ENCODE peak calls at places on chromosomes 5 and 9, in seven cellular contexts. One of them, this sample, is unnamed.

GRCh38 chr5:94693043-94693822 is 74.8 kb downstream of the SLF1 start:
- DNase-seq in natural killer cell: no peak
- DNase-seq in T-helper 17 cell: no peak
- DNase-seq in HFFc6: peak
- DNase-seq in pulmonary artery endothelial cell: peak
- DNase-seq in activated CD8-positive, alpha-beta memory T cell treated with anti-CD3 and anti-CD28 coated beads for 24 hours: no peak
- DNase-seq in NCI-H1105: no peak
- DNase-seq in this sample: no peak

GRCh38 chr9:5708414-5708813 is 79.5 kb downstream of the RIC1 start:
- DNase-seq in natural killer cell: no peak
- DNase-seq in T-helper 17 cell: no peak
- DNase-seq in HFFc6: no peak
- DNase-seq in pulmonary artery endothelial cell: no peak
- DNase-seq in activated CD8-positive, alpha-beta memory T cell treated with anti-CD3 and anti-CD28 coated beads for 24 hours: no peak
- DNase-seq in NCI-H1105: no peak
- DNase-seq in this sample: no peak

GRCh38 chr5:118405650-118406061 is 582.7 kb downstream of the DTWD2 start:
- DNase-seq in natural killer cell: no peak
- DNase-seq in T-helper 17 cell: no peak
- DNase-seq in HFFc6: no peak
- DNase-seq in pulmonary artery endothelial cell: no peak
- DNase-seq in activated CD8-positive, alpha-beta memory T cell treated with anti-CD3 and anti-CD28 coated beads for 24 hours: no peak
- DNase-seq in NCI-H1105: no peak
- DNase-seq in this sample: no peak

GRCh38 chr9:121783523-121784507 is 132.4 kb downstream of the DAB2IP start:
- DNase-seq in natural killer cell: no peak
- DNase-seq in T-helper 17 cell: no peak
- DNase-seq in HFFc6: no peak
- DNase-seq in pulmonary artery endothelial cell: no peak
- DNase-seq in activated CD8-positive, alpha-beta memory T cell treated with anti-CD3 and anti-CD28 coated beads for 24 hours: no peak
- DNase-seq in NCI-H1105: no peak
- DNase-seq in this sample: no peak

GRCh38 chr5:91219803-91220371 is 163.2 kb downstream of the ARRDC3 start:
- DNase-seq in natural killer cell: no peak
- DNase-seq in T-helper 17 cell: no peak
- DNase-seq in HFFc6: peak
- DNase-seq in pulmonary artery endothelial cell: peak
- DNase-seq in activated CD8-positive, alpha-beta memory T cell treated with anti-CD3 and anti-CD28 coated beads for 24 hours: peak
- DNase-seq in NCI-H1105: no peak
- DNase-seq in this sample: no peak

GRCh38 chr5:171542504-171543150 is 123.2 kb downstream of the FGF18 start:
- DNase-seq in natural killer cell: no peak
- DNase-seq in T-helper 17 cell: no peak
- DNase-seq in HFFc6: no peak
- DNase-seq in pulmonary artery endothelial cell: no peak
- DNase-seq in activated CD8-positive, alpha-beta memory T cell treated with anti-CD3 and anti-CD28 coated beads for 24 hours: no peak
- DNase-seq in NCI-H1105: no peak
- DNase-seq in this sample: no peak

GRCh38 chr9:95626341-95626740 is 109.6 kb upstream of the PTCH1 start:
- DNase-seq in natural killer cell: no peak
- DNase-seq in T-helper 17 cell: no peak
- DNase-seq in HFFc6: no peak
- DNase-seq in pulmonary artery endothelial cell: no peak
- DNase-seq in activated CD8-positive, alpha-beta memory T cell treated with anti-CD3 and anti-CD28 coated beads for 24 hours: no peak
- DNase-seq in NCI-H1105: no peak
- DNase-seq in this sample: no peak

GRCh38 chr9:73056245-73056644 is 95.4 kb upstream of the ANXA1 start:
- DNase-seq in natural killer cell: no peak
- DNase-seq in T-helper 17 cell: no peak
- DNase-seq in HFFc6: no peak
- DNase-seq in pulmonary artery endothelial cell: no peak
- DNase-seq in activated CD8-positive, alpha-beta memory T cell treated with anti-CD3 and anti-CD28 coated beads for 24 hours: no peak
- DNase-seq in NCI-H1105: no peak
- DNase-seq in this sample: no peak

GRCh38 chr9:61666849-61667371 is 477.1 kb downstream of the SPATA31A7 start:
- DNase-seq in natural killer cell: no peak
- DNase-seq in T-helper 17 cell: no peak
- DNase-seq in HFFc6: no peak
- DNase-seq in pulmonary artery endothelial cell: no peak
- DNase-seq in activated CD8-positive, alpha-beta memory T cell treated with anti-CD3 and anti-CD28 coated beads for 24 hours: peak
- DNase-seq in NCI-H1105: no peak
- DNase-seq in this sample: no peak

GRCh38 chr5:172479034-172479783 is 24.9 kb upstream of the SH3PXD2B start:
- DNase-seq in natural killer cell: peak
- DNase-seq in T-helper 17 cell: peak
- DNase-seq in HFFc6: peak
- DNase-seq in pulmonary artery endothelial cell: peak
- DNase-seq in activated CD8-positive, alpha-beta memory T cell treated with anti-CD3 and anti-CD28 coated beads for 24 hours: peak
- DNase-seq in NCI-H1105: peak
- DNase-seq in this sample: no peak

GRCh38 chr9:2324742-2325141 is 296.8 kb upstream of the VLDLR start:
- DNase-seq in natural killer cell: no peak
- DNase-seq in T-helper 17 cell: no peak
- DNase-seq in HFFc6: no peak
- DNase-seq in pulmonary artery endothelial cell: no peak
- DNase-seq in activated CD8-positive, alpha-beta memory T cell treated with anti-CD3 and anti-CD28 coated beads for 24 hours: no peak
- DNase-seq in NCI-H1105: no peak
- DNase-seq in this sample: no peak

GRCh38 chr5:77129386-77129785 is 42.3 kb upstream of the ZBED3 start:
- DNase-seq in natural killer cell: no peak
- DNase-seq in T-helper 17 cell: no peak
- DNase-seq in HFFc6: peak
- DNase-seq in pulmonary artery endothelial cell: no peak
- DNase-seq in activated CD8-positive, alpha-beta memory T cell treated with anti-CD3 and anti-CD28 coated beads for 24 hours: no peak
- DNase-seq in NCI-H1105: no peak
- DNase-seq in this sample: no peak

GRCh38 chr9:137878146-137878941 is 762 bp downstream of the CACNA1B start:
- DNase-seq in natural killer cell: no peak
- DNase-seq in T-helper 17 cell: no peak
- DNase-seq in HFFc6: no peak
- DNase-seq in pulmonary artery endothelial cell: no peak
- DNase-seq in activated CD8-positive, alpha-beta memory T cell treated with anti-CD3 and anti-CD28 coated beads for 24 hours: peak
- DNase-seq in NCI-H1105: no peak
- DNase-seq in this sample: peak

GRCh38 chr5:7897014-7897600 is 28.2 kb downstream of the MTRR start:
- DNase-seq in natural killer cell: no peak
- DNase-seq in T-helper 17 cell: no peak
- DNase-seq in HFFc6: peak
- DNase-seq in pulmonary artery endothelial cell: no peak
- DNase-seq in activated CD8-positive, alpha-beta memory T cell treated with anti-CD3 and anti-CD28 coated beads for 24 hours: no peak
- DNase-seq in NCI-H1105: no peak
- DNase-seq in this sample: no peak

GRCh38 chr9:15182755-15183154 is 124.3 kb downstream of the TTC39B start:
- DNase-seq in natural killer cell: no peak
- DNase-seq in T-helper 17 cell: no peak
- DNase-seq in HFFc6: no peak
- DNase-seq in pulmonary artery endothelial cell: no peak
- DNase-seq in activated CD8-positive, alpha-beta memory T cell treated with anti-CD3 and anti-CD28 coated beads for 24 hours: no peak
- DNase-seq in NCI-H1105: no peak
- DNase-seq in this sample: no peak

GRCh38 chr5:98458004-98458403 is 315.5 kb upstream of the RGMB start:
- DNase-seq in natural killer cell: no peak
- DNase-seq in T-helper 17 cell: no peak
- DNase-seq in HFFc6: peak
- DNase-seq in pulmonary artery endothelial cell: no peak
- DNase-seq in activated CD8-positive, alpha-beta memory T cell treated with anti-CD3 and anti-CD28 coated beads for 24 hours: no peak
- DNase-seq in NCI-H1105: no peak
- DNase-seq in this sample: no peak

GRCh38 chr5:88761269-88761880 is 121.6 kb downstream of the MEF2C start:
- DNase-seq in natural killer cell: no peak
- DNase-seq in T-helper 17 cell: no peak
- DNase-seq in HFFc6: peak
- DNase-seq in pulmonary artery endothelial cell: no peak
- DNase-seq in activated CD8-positive, alpha-beta memory T cell treated with anti-CD3 and anti-CD28 coated beads for 24 hours: no peak
- DNase-seq in NCI-H1105: no peak
- DNase-seq in this sample: no peak

GRCh38 chr5:160556886-160557285 is 135.2 kb downstream of the PTTG1 start:
- DNase-seq in natural killer cell: no peak
- DNase-seq in T-helper 17 cell: no peak
- DNase-seq in HFFc6: peak
- DNase-seq in pulmonary artery endothelial cell: no peak
- DNase-seq in activated CD8-positive, alpha-beta memory T cell treated with anti-CD3 and anti-CD28 coated beads for 24 hours: no peak
- DNase-seq in NCI-H1105: no peak
- DNase-seq in this sample: no peak

GRCh38 chr9:97632406-97632991 is 669 bp downstream of the TSTD2 start:
- DNase-seq in natural killer cell: no peak
- DNase-seq in T-helper 17 cell: no peak
- DNase-seq in HFFc6: no peak
- DNase-seq in pulmonary artery endothelial cell: peak
- DNase-seq in activated CD8-positive, alpha-beta memory T cell treated with anti-CD3 and anti-CD28 coated beads for 24 hours: peak
- DNase-seq in NCI-H1105: peak
- DNase-seq in this sample: no peak

GRCh38 chr9:86324901-86325300 is 29.3 kb downstream of the TUT7 start:
- DNase-seq in natural killer cell: no peak
- DNase-seq in T-helper 17 cell: no peak
- DNase-seq in HFFc6: no peak
- DNase-seq in pulmonary artery endothelial cell: no peak
- DNase-seq in activated CD8-positive, alpha-beta memory T cell treated with anti-CD3 and anti-CD28 coated beads for 24 hours: no peak
- DNase-seq in NCI-H1105: no peak
- DNase-seq in this sample: no peak

GRCh38 chr5:75818661-75819060 is 101.4 kb upstream of the POC5 start:
- DNase-seq in natural killer cell: no peak
- DNase-seq in T-helper 17 cell: no peak
- DNase-seq in HFFc6: no peak
- DNase-seq in pulmonary artery endothelial cell: no peak
- DNase-seq in activated CD8-positive, alpha-beta memory T cell treated with anti-CD3 and anti-CD28 coated beads for 24 hours: no peak
- DNase-seq in NCI-H1105: no peak
- DNase-seq in this sample: no peak

GRCh38 chr9:114390952-114391351 is 3.2 kb upstream of the AKNA start:
- DNase-seq in natural killer cell: no peak
- DNase-seq in T-helper 17 cell: no peak
- DNase-seq in HFFc6: no peak
- DNase-seq in pulmonary artery endothelial cell: no peak
- DNase-seq in activated CD8-positive, alpha-beta memory T cell treated with anti-CD3 and anti-CD28 coated beads for 24 hours: no peak
- DNase-seq in NCI-H1105: no peak
- DNase-seq in this sample: no peak

GRCh38 chr5:36569456-36569855 is 37.0 kb upstream of the SLC1A3 start:
- DNase-seq in natural killer cell: no peak
- DNase-seq in T-helper 17 cell: no peak
- DNase-seq in HFFc6: peak
- DNase-seq in pulmonary artery endothelial cell: no peak
- DNase-seq in activated CD8-positive, alpha-beta memory T cell treated with anti-CD3 and anti-CD28 coated beads for 24 hours: no peak
- DNase-seq in NCI-H1105: no peak
- DNase-seq in this sample: no peak

GRCh38 chr9:127545196-127546124 is 66.6 kb upstream of the STXBP1 start:
- DNase-seq in natural killer cell: no peak
- DNase-seq in T-helper 17 cell: no peak
- DNase-seq in HFFc6: peak
- DNase-seq in pulmonary artery endothelial cell: no peak
- DNase-seq in activated CD8-positive, alpha-beta memory T cell treated with anti-CD3 and anti-CD28 coated beads for 24 hours: no peak
- DNase-seq in NCI-H1105: no peak
- DNase-seq in this sample: no peak

GRCh38 chr5:139708877-139709586 is 60.9 kb downstream of the CXXC5 start:
- DNase-seq in natural killer cell: peak
- DNase-seq in T-helper 17 cell: no peak
- DNase-seq in HFFc6: peak
- DNase-seq in pulmonary artery endothelial cell: no peak
- DNase-seq in activated CD8-positive, alpha-beta memory T cell treated with anti-CD3 and anti-CD28 coated beads for 24 hours: no peak
- DNase-seq in NCI-H1105: no peak
- DNase-seq in this sample: no peak

GRCh38 chr5:159764283-159764927 is 151.9 kb upstream of the ADRA1B start:
- DNase-seq in natural killer cell: no peak
- DNase-seq in T-helper 17 cell: no peak
- DNase-seq in HFFc6: peak
- DNase-seq in pulmonary artery endothelial cell: no peak
- DNase-seq in activated CD8-positive, alpha-beta memory T cell treated with anti-CD3 and anti-CD28 coated beads for 24 hours: no peak
- DNase-seq in NCI-H1105: no peak
- DNase-seq in this sample: no peak

GRCh38 chr5:93929146-93929545 is 187.7 kb upstream of the POU5F2 start:
- DNase-seq in natural killer cell: no peak
- DNase-seq in T-helper 17 cell: no peak
- DNase-seq in HFFc6: peak
- DNase-seq in pulmonary artery endothelial cell: no peak
- DNase-seq in activated CD8-positive, alpha-beta memory T cell treated with anti-CD3 and anti-CD28 coated beads for 24 hours: no peak
- DNase-seq in NCI-H1105: no peak
- DNase-seq in this sample: no peak

GRCh38 chr9:92179286-92180002 is 64.2 kb upstream of the SPTLC1 start:
- DNase-seq in natural killer cell: no peak
- DNase-seq in T-helper 17 cell: no peak
- DNase-seq in HFFc6: no peak
- DNase-seq in pulmonary artery endothelial cell: no peak
- DNase-seq in activated CD8-positive, alpha-beta memory T cell treated with anti-CD3 and anti-CD28 coated beads for 24 hours: no peak
- DNase-seq in NCI-H1105: no peak
- DNase-seq in this sample: no peak

GRCh38 chr5:99034336-99034735 is 105.5 kb upstream of the CHD1 start:
- DNase-seq in natural killer cell: no peak
- DNase-seq in T-helper 17 cell: no peak
- DNase-seq in HFFc6: no peak
- DNase-seq in pulmonary artery endothelial cell: no peak
- DNase-seq in activated CD8-positive, alpha-beta memory T cell treated with anti-CD3 and anti-CD28 coated beads for 24 hours: no peak
- DNase-seq in NCI-H1105: no peak
- DNase-seq in this sample: no peak

GRCh38 chr5:88665750-88666215 is 217.2 kb downstream of the MEF2C start:
- DNase-seq in natural killer cell: no peak
- DNase-seq in T-helper 17 cell: no peak
- DNase-seq in HFFc6: no peak
- DNase-seq in pulmonary artery endothelial cell: no peak
- DNase-seq in activated CD8-positive, alpha-beta memory T cell treated with anti-CD3 and anti-CD28 coated beads for 24 hours: no peak
- DNase-seq in NCI-H1105: no peak
- DNase-seq in this sample: no peak

GRCh38 chr5:71700803-71701202 is 18.3 kb upstream of the CARTPT start:
- DNase-seq in natural killer cell: no peak
- DNase-seq in T-helper 17 cell: no peak
- DNase-seq in HFFc6: no peak
- DNase-seq in pulmonary artery endothelial cell: no peak
- DNase-seq in activated CD8-positive, alpha-beta memory T cell treated with anti-CD3 and anti-CD28 coated beads for 24 hours: no peak
- DNase-seq in NCI-H1105: no peak
- DNase-seq in this sample: no peak

GRCh38 chr5:134592141-134592746 is 40.4 kb downstream of the SAR1B start:
- DNase-seq in natural killer cell: no peak
- DNase-seq in T-helper 17 cell: no peak
- DNase-seq in HFFc6: peak
- DNase-seq in pulmonary artery endothelial cell: no peak
- DNase-seq in activated CD8-positive, alpha-beta memory T cell treated with anti-CD3 and anti-CD28 coated beads for 24 hours: no peak
- DNase-seq in NCI-H1105: no peak
- DNase-seq in this sample: no peak

GRCh38 chr5:71697967-71698366 is 21.1 kb upstream of the CARTPT start:
- DNase-seq in natural killer cell: no peak
- DNase-seq in T-helper 17 cell: no peak
- DNase-seq in HFFc6: no peak
- DNase-seq in pulmonary artery endothelial cell: no peak
- DNase-seq in activated CD8-positive, alpha-beta memory T cell treated with anti-CD3 and anti-CD28 coated beads for 24 hours: no peak
- DNase-seq in NCI-H1105: no peak
- DNase-seq in this sample: no peak

GRCh38 chr9:124764774-124765438 is 6.2 kb downstream of the NR6A1 start:
- DNase-seq in natural killer cell: no peak
- DNase-seq in T-helper 17 cell: no peak
- DNase-seq in HFFc6: no peak
- DNase-seq in pulmonary artery endothelial cell: no peak
- DNase-seq in activated CD8-positive, alpha-beta memory T cell treated with anti-CD3 and anti-CD28 coated beads for 24 hours: no peak
- DNase-seq in NCI-H1105: no peak
- DNase-seq in this sample: no peak

GRCh38 chr9:132800038-132800648 is 77.9 kb downstream of the AK8 start:
- DNase-seq in natural killer cell: peak
- DNase-seq in T-helper 17 cell: peak
- DNase-seq in HFFc6: peak
- DNase-seq in pulmonary artery endothelial cell: peak
- DNase-seq in activated CD8-positive, alpha-beta memory T cell treated with anti-CD3 and anti-CD28 coated beads for 24 hours: peak
- DNase-seq in NCI-H1105: peak
- DNase-seq in this sample: peak

GRCh38 chr5:174418809-174419522 is 305.4 kb upstream of the MSX2 start:
- DNase-seq in natural killer cell: no peak
- DNase-seq in T-helper 17 cell: no peak
- DNase-seq in HFFc6: no peak
- DNase-seq in pulmonary artery endothelial cell: no peak
- DNase-seq in activated CD8-positive, alpha-beta memory T cell treated with anti-CD3 and anti-CD28 coated beads for 24 hours: peak
- DNase-seq in NCI-H1105: no peak
- DNase-seq in this sample: no peak

GRCh38 chr5:139592289-139592688 is 31.1 kb downstream of the UBE2D2 start:
- DNase-seq in natural killer cell: no peak
- DNase-seq in T-helper 17 cell: no peak
- DNase-seq in HFFc6: no peak
- DNase-seq in pulmonary artery endothelial cell: no peak
- DNase-seq in activated CD8-positive, alpha-beta memory T cell treated with anti-CD3 and anti-CD28 coated beads for 24 hours: no peak
- DNase-seq in NCI-H1105: no peak
- DNase-seq in this sample: no peak

GRCh38 chr9:114957558-114957957 is 27.2 kb upstream of the TNFSF8 start:
- DNase-seq in natural killer cell: no peak
- DNase-seq in T-helper 17 cell: no peak
- DNase-seq in HFFc6: no peak
- DNase-seq in pulmonary artery endothelial cell: no peak
- DNase-seq in activated CD8-positive, alpha-beta memory T cell treated with anti-CD3 and anti-CD28 coated beads for 24 hours: no peak
- DNase-seq in NCI-H1105: no peak
- DNase-seq in this sample: no peak